ENCODE peak calls at places on chromosomes 2 and 18, in five cellular contexts. P, F, K, Z and H are unnamed samples.

GRCh38 chr2:179541586-179541985 is 277.0 kb upstream of the SESTD1 start:
- DNase-seq in K (no peak), P (no peak), F (no peak), Z (no peak), H (no peak)

GRCh38 chr18:23784811-23785245 is 95.6 kb downstream of the LAMA3 start:
- DNase-seq in P (no peak), Z (peak), F (peak), K (peak), H (no peak)

GRCh38 chr2:126804347-126804746 is 94.3 kb upstream of the TEX51 start:
- DNase-seq in P (peak), Z (no peak), K (no peak), F (no peak), H (no peak)

GRCh38 chr2:43105586-43106562 is 120.5 kb downstream of the ZFP36L2 start:
- DNase-seq in Z (no peak), K (peak), F (peak), P (no peak), H (no peak)

GRCh38 chr2:44233450-44234128 is 41.7 kb upstream of the SLC3A1 start:
- DNase-seq in F (peak), K (peak), Z (no peak), P (no peak), H (peak)

GRCh38 chr18:6776193-6776592 is 46.7 kb downstream of the ARHGAP28 start:
- DNase-seq in Z (no peak), K (peak), F (no peak), P (no peak), H (no peak)

GRCh38 chr2:64652231-64653173 is 1.2 kb downstream of the SERTAD2 start:
- DNase-seq in K (peak), Z (no peak), P (no peak), F (no peak), H (no peak)

GRCh38 chr2:11705711-11706110 is 35.7 kb upstream of the NTSR2 start:
- DNase-seq in F (no peak), P (no peak), K (no peak), Z (no peak), H (no peak)

GRCh38 chr2:140797718-140798117 is 1333.1 kb downstream of the LRP1B start:
- DNase-seq in K (no peak), Z (no peak), F (no peak), P (no peak), H (no peak)

GRCh38 chr2:47043142-47043890 is 111.8 kb downstream of the STPG4 start:
- DNase-seq in Z (no peak), P (peak), K (peak), F (peak), H (no peak)

GRCh38 chr2:218894168-218895157 is 13.8 kb downstream of the WNT10A start:
- DNase-seq in P (no peak), F (no peak), K (no peak), Z (no peak), H (no peak)

GRCh38 chr2:203790134-203790533 is 77.4 kb upstream of the CTLA4 start:
- DNase-seq in P (no peak), F (no peak), K (peak), Z (no peak), H (no peak)

GRCh38 chr2:27966466-27966865 is 75.9 kb downstream of the BABAM2 start:
- DNase-seq in P (no peak), Z (no peak), F (no peak), K (peak), H (no peak)

GRCh38 chr2:84077504-84077903 is 381.6 kb downstream of the SUCLG1 start:
- DNase-seq in P (peak), K (no peak), F (peak), Z (no peak), H (peak)

GRCh38 chr18:63148449-63149199 is 170.9 kb downstream of the BCL2 start:
- DNase-seq in P (no peak), K (peak), Z (no peak), F (no peak), H (no peak)

GRCh38 chr2:30193104-30193681 is 38.1 kb upstream of the LBH start:
- DNase-seq in K (peak), P (no peak), Z (no peak), F (peak), H (no peak)

GRCh38 chr18:70423988-70424387 is 135.1 kb downstream of the SOCS6 start:
- DNase-seq in Z (no peak), K (no peak), P (no peak), F (peak), H (no peak)
- H2BK15ac ChIP-seq in Z (no peak), K (peak), P (no peak), F (no peak), H (no peak)

DNA sequence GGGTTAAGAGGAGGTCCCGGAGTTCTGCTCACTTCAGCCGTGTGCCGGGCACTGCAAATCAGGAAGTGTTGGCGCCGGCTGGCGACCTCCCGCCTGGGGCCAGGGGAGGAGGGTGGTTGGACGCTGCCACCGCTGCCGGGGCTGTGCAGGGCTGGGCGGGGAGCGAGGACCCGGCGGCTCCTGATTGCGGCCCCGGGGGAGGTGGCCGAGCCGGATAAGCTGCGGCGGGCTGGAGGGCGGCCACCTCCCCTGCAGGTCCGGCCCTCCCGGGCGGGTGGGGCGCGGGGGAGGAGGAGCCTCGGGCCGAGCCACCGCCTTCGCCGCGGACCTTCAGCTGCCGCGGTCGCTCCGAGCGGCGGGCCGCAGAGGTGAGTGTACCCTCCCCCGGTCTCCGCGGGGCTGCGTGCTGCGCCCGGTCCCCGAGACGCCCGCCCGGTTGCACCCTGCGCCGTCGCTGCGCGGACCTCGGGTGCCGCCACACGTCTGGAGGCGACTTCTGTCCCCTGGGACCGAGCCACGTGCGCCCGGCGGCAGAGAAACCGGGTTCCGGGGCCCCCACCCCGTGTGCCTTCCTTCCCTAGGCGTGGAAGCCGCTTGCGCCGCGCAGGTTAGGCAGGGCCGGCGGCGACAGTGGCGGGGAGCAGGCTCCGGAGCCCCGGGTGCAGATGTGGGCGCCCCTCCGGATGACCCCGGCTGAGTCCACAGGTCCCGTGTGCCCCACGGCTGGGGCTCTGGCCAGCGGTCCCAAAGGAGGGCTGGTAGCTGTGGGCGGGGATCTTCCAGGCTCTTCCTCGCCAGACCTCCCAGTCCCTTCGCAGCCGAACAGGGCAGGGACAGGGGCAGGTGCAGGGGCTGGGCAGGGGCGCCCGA is at the start of gene STEAP3:
- DNase-seq in K (peak), Z (peak), F (peak), P (peak), H (peak)
- H2AK5ac ChIP-seq in K (peak), Z (no peak), F (peak), P (no peak), H (peak)

GRCh38 chr18:75033516-75033915 is 175.4 kb downstream of the PTGR3 start:
- DNase-seq in Z (no peak), F (no peak), P (no peak), K (no peak), H (no peak)

GRCh38 chr18:75034937-75035336 is 174.0 kb downstream of the PTGR3 start:
- DNase-seq in K (no peak), F (no peak), P (no peak), Z (no peak), H (no peak)

GRCh38 chr18:75035944-75036343 is 173.0 kb downstream of the PTGR3 start:
- DNase-seq in F (no peak), P (no peak), Z (no peak), K (peak), H (no peak)

GRCh38 chr18:75029456-75029855 is 179.5 kb downstream of the PTGR3 start:
- DNase-seq in K (no peak), Z (no peak), P (no peak), F (no peak), H (no peak)

DNA sequence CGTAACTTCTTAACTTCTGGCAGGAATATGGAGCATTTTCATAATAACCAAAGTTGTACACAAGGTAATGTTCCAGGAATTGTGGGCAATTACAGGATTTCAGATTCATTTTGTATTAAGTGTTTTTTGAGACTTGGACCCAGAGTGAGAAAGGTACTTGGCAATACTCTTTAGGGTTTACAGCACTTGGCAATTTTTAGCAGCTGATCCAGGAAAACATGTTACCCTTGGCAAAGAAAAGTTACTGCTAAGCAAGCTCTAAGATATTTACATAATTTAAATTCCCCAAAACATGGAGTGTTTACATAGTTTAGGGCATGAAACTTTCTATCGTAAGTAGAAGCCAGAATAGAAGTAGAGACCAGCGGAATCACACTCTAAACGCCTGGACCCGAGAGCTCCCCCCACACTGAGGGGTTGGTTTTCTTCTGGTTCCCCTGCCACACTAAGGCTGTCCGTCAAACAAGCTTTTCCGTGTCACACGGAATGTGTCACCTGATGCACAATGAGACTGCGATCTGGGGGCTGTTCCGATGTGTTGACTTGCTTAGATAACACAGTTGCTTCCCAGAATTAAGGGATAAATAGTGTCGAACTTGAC is 177.1 kb downstream of the PTGR3 start:
- DNase-seq in K (peak), Z (no peak), F (no peak), P (no peak), H (no peak)
- H2BK15ac ChIP-seq in K (peak), Z (no peak), F (no peak), P (no peak), H (no peak)

DNA sequence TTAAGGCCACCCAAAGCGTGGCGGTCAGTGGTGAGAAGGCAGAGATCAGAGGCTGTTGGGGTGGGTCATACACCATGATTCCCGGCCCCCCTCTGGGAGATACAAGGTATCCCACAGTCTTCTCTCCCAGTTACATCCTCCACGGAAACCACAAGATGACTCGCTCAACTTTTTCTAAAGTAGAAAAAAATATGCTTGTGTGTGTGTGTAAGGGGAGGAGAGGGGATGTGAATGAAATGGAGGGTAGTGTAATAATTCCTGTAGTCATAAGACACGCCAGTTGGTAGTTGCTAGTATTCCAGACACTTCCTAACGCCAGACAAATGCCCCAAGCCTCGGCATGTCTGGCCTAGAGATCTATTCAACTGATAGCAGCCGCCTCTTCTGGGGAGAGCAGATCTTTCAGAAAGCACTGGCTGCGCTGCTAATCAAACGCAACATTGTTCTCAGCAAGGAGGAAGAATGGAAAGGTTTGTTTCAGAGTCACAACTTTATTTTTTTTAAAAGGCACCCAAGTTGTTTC is 143.5 kb downstream of the TGIF1 start:
- DNase-seq in P (no peak), Z (no peak), K (peak), F (peak), H (peak)
- H2AK5ac ChIP-seq in P (no peak), Z (no peak), K (peak), F (no peak), H (no peak)

DNA sequence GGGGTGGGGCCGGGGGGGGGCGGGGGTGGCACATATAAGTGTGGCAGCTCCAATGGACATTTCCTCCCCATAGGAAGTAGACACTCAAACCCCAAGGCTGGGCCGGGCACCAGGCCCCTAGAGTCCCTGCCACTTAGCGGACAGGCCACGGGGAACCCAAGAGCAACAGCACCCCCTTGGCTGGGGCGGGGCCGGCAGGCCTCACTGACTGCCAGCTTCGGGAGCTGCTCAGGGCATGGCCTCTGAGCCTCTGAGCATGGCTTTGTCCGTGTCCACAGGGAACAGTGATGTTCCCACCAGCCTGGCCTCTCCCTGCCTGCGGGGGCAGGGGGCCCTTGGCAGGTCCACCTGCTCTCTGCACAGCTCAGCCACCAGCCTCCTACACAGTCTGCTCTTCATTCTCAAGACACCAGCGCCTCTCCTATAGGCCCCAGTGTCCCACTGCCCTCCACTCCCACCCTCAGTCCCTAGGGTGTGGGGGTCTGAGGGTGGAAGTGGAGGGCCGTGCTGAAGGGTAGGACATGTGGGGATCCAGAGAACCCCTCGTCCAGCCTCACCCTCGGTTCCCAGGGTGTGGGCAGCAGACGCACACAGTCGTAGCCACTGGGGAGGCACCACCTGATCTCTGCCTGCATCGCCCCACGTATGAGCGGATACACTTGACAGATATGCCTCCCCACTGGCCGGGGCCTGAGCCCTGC is 106.7 kb downstream of the FAM210A start:
- DNase-seq in F (no peak), P (no peak), K (no peak), Z (no peak), H (no peak)
- H2BK15ac ChIP-seq in F (no peak), P (no peak), K (no peak), Z (no peak), H (no peak)